ENCODE peak calls at places on chromosomes 12 and 14, in nine cellular contexts. F is IMR-90; B is endodermal cell; W is Peyer's patch; A is CD8-positive, alpha-beta T cell; X is transverse colon; Q is left ventricle myocardium inferior; Y is pancreas; N is ovary. K is an unnamed sample.
A peak's percentile ranks its signal among the peaks of the same experiment; 100 is the strongest.

GRCh38 chr14:61925732-61926445 is 163.7 kb downstream of the SNAPC1 start:
- DNase-seq in X (no peak), W (no peak), Q (no peak), A (no peak), Y (no peak), F (peak; percentile 43), B (no peak), N (no peak), K (no peak)

GRCh38 chr12:5884846-5885245 is 60.2 kb downstream of the ANO2 start:
- DNase-seq in N (no peak), F (no peak), B (no peak), W (no peak), X (no peak), Y (no peak), A (no peak), Q (no peak), K (no peak)

GRCh38 chr12:28172434-28173030 is 17.7 kb upstream of the CCDC91 start:
- DNase-seq in W (peak; percentile 52), Q (no peak), N (no peak), B (peak; percentile 63), F (peak; percentile 68), X (peak; percentile 25), Y (no peak), A (no peak), K (no peak)

GRCh38 chr14:105207996-105208737 is 27.1 kb upstream of the NUDT14 start:
- DNase-seq in F (no peak), Q (no peak), A (no peak), X (no peak), B (no peak), W (no peak), Y (peak; percentile 66), N (no peak), K (no peak)

GRCh38 chr14:80427101-80427500 is 215.8 kb upstream of the DIO2 start:
- DNase-seq in A (no peak), W (no peak), X (no peak), Y (no peak), N (no peak), Q (no peak), F (peak; percentile 68), B (no peak), K (no peak)

GRCh38 chr12:104280703-104281458 is 22.7 kb upstream of the EID3 start:
- DNase-seq in X (no peak), B (no peak), F (peak; percentile 97), A (no peak), N (no peak), Q (no peak), W (no peak), Y (no peak), K (peak; percentile 66)

GRCh38 chr14:63632932-63633514 is 8.6 kb downstream of the WDR89 start:
- DNase-seq in F (peak; percentile 44), Q (no peak), Y (no peak), X (no peak), N (no peak), W (no peak), A (no peak), B (no peak), K (no peak)

GRCh38 chr12:127650626-127651025 is 616.3 kb upstream of the TMEM132C start:
- DNase-seq in B (no peak), W (no peak), Y (no peak), A (no peak), F (peak; percentile 58), N (no peak), Q (no peak), X (no peak), K (no peak)

GRCh38 chr12:27549801-27550652 is 26.0 kb downstream of the PPFIBP1 start:
- DNase-seq in A (no peak), W (peak; percentile 85), N (peak; percentile 87), X (peak; percentile 74), Y (peak; percentile 62), F (peak; percentile 97), B (peak; percentile 91), Q (peak; percentile 83), K (peak; percentile 90)

GRCh38 chr12:7602287-7602686 is 63.4 kb downstream of the APOBEC1 start:
- DNase-seq in W (no peak), Y (no peak), N (no peak), B (no peak), X (no peak), A (no peak), Q (no peak), F (peak; percentile 11), K (no peak)

GRCh38 chr14:21300892-21301291 is 21.0 kb downstream of the RPGRIP1 start:
- DNase-seq in Y (peak; percentile 61), A (no peak), X (peak; percentile 48), F (no peak), W (peak; percentile 65), B (peak; percentile 84), N (no peak), Q (peak; percentile 24), K (peak; percentile 26)

GRCh38 chr14:38442208-38442607 is 186.3 kb upstream of the CLEC14A start:
- DNase-seq in X (no peak), N (no peak), W (no peak), A (no peak), F (no peak), Q (no peak), B (no peak), Y (no peak), K (no peak)

GRCh38 chr12:123139926-123140674 is 10.8 kb downstream of the PITPNM2 start:
- DNase-seq in Q (no peak), B (peak; percentile 69), A (no peak), X (peak; percentile 57), W (peak; percentile 24), F (peak; percentile 57), Y (no peak), N (peak; percentile 59), K (peak; percentile 64)

GRCh38 chr12:126617312-126617711 is 1552.1 kb downstream of the AACS start:
- DNase-seq in A (no peak), Q (no peak), W (no peak), B (peak; percentile 89), F (no peak), X (no peak), Y (no peak), N (no peak), K (peak; percentile 20)

GRCh38 chr14:62126885-62127478 is 364.8 kb downstream of the SNAPC1 start:
- DNase-seq in A (no peak), F (peak; percentile 72), N (no peak), Q (no peak), B (no peak), W (no peak), Y (no peak), X (no peak), K (no peak)

GRCh38 chr14:21454843-21455550 is 926 bp downstream of the CHD8 start:
- DNase-seq in Q (no peak), B (no peak), Y (no peak), A (no peak), W (no peak), X (no peak), F (peak; percentile 6), N (no peak), K (no peak)

GRCh38 chr14:50452285-50452684 is 55.6 kb upstream of the CDKL1 start:
- DNase-seq in A (no peak), F (peak; percentile 31), B (no peak), Q (no peak), W (no peak), Y (no peak), X (no peak), N (no peak), K (no peak)

GRCh38 chr12:12890815-12891645 is at the start of gene GPRC5A:
- DNase-seq in B (peak; percentile 93), A (no peak), F (peak; percentile 98), X (peak; percentile 92), Y (peak; percentile 90), W (peak; percentile 92), N (peak; percentile 95), Q (peak; percentile 76), K (peak; percentile 90)

GRCh38 chr14:50007123-50007903 is 109.1 kb downstream of the VCPKMT start:
- DNase-seq in F (no peak), N (no peak), X (peak; percentile 83), B (peak; percentile 72), Y (no peak), Q (no peak), A (no peak), W (peak; percentile 73), K (no peak)

GRCh38 chr12:116544656-116545055 is 14.5 kb upstream of the MAP1LC3B2 start:
- DNase-seq in Y (no peak), B (no peak), Q (no peak), N (no peak), F (no peak), W (no peak), X (peak; percentile 47), A (no peak), K (no peak)

GRCh38 chr12:124854637-124855184 is 9.0 kb downstream of the SCARB1 start:
- DNase-seq in A (no peak), Y (no peak), N (peak; percentile 57), B (no peak), F (no peak), X (no peak), W (no peak), Q (no peak), K (no peak)

GRCh38 chr14:34498684-34499412 is 36.8 kb upstream of the SPTSSA start:
- DNase-seq in F (peak; percentile 22), X (peak; percentile 53), Q (no peak), N (no peak), Y (no peak), B (peak; percentile 50), A (no peak), W (peak; percentile 59), K (peak; percentile 55)
- TF ChIP-seq CTCF in F (peak; percentile 43), X (peak; percentile 87), Q (peak; percentile 58), N (no peak), Y (peak; percentile 40), B (peak; percentile 63), A (peak; percentile 27), W (peak; percentile 34), K (peak; percentile 57)

GRCh38 chr14:73913256-73913655 is 26.6 kb downstream of the ZNF410 start:
- DNase-seq in A (no peak), W (no peak), N (no peak), F (peak; percentile 77), B (no peak), Q (no peak), Y (no peak), X (no peak), K (no peak)
- H3K27ac ChIP-seq in A (no peak overlapping the region), W (no peak overlapping the region), N (peak overlapping the region; percentile 23), F (no peak overlapping the region), B (no peak overlapping the region), Q (no peak overlapping the region), Y (no peak overlapping the region), X (no peak overlapping the region), K (peak overlapping the region; percentile 62)

DNA sequence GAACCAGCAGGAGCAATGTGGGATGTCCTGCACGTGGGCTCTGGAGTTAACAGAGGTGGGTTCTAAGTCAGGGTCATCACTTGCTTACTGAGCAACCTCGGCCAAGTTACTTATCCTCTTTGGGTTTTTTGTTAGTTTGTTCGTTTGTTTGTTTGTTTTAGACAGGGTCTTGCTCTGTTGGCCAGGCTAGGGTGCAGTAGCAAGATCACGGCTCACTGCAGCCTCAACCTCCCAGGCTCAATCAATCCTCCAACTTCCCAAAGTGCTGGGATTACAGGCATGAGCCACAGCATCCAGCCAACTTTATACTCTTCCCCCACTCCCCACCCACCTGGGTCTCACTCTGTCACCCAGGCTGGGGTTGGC is 78.4 kb downstream of the SETD3 start:
- DNase-seq in N (no peak), Y (no peak), W (no peak), A (no peak), B (peak; percentile 24), Q (no peak), F (no peak), X (no peak), K (no peak)
- H3K36me3 ChIP-seq in N (no peaks in the 10 kb centered on the region), Y (no peaks in the 10 kb centered on the region), W (no peaks in the 10 kb centered on the region), A (peaks cover 25% of the 10 kb centered on the region), B (peaks cover 58% of the 10 kb centered on the region), Q (peaks cover 89% of the 10 kb centered on the region), F (peaks cover 30% of the 10 kb centered on the region), X (no peaks in the 10 kb centered on the region), K (peaks cover 55% of the 10 kb centered on the region)

GRCh38 chr12:44313188-44313587 is 477.3 kb downstream of the TMEM117 start:
- DNase-seq in N (no peak), Y (no peak), F (no peak), B (no peak), Q (no peak), X (no peak), A (no peak), W (no peak), K (no peak)

GRCh38 chr12:44307506-44308168 is 471.8 kb downstream of the TMEM117 start:
- DNase-seq in A (no peak), W (no peak), B (no peak), F (no peak), Q (no peak), X (no peak), Y (no peak), N (no peak), K (no peak)
- TF ChIP-seq CTCF in A (no peak), W (no peak), B (no peak), F (no peak), Q (no peak), X (no peak), Y (no peak), N (no peak), K (no peak)

K was measured in adrenal gland.